ENCODE peak calls at places on chromosome 9, in five cellular contexts. One of them, this sample, is unnamed. For H3K4me1, the result is how much of the 10 kb centered on the place peaks cover.

GRCh38 chr9:4689687-4690104 is 10.3 kb downstream of the CDC37L1 start:
- DNase-seq in stomach: no peak
- DNase-seq in A549: no peak
- DNase-seq in ovary: no peak
- DNase-seq in tibial nerve: no peak
- DNase-seq in this sample: no peak

GRCh38 chr9:34484678-34485077 is 26.1 kb downstream of the DNAI1 start:
- DNase-seq in stomach: no peak
- DNase-seq in A549: no peak
- DNase-seq in tibial nerve: no peak
- DNase-seq in ovary: no peak
- DNase-seq in this sample: no peak

GRCh38 chr9:4508907-4509589 is 18.8 kb downstream of the SLC1A1 start:
- DNase-seq in tibial nerve: no peak
- DNase-seq in stomach: no peak
- DNase-seq in ovary: no peak
- DNase-seq in A549: no peak
- DNase-seq in this sample: no peak

GRCh38 chr9:116002624-116003023 is 151.0 kb upstream of the PAPPA start:
- DNase-seq in ovary: no peak
- DNase-seq in tibial nerve: no peak
- DNase-seq in A549: no peak
- DNase-seq in stomach: no peak
- DNase-seq in this sample: no peak

GRCh38 chr9:131735238-131736181 is 4.4 kb downstream of the RAPGEF1 start:
- DNase-seq in A549: peak
- DNase-seq in stomach: peak
- DNase-seq in ovary: no peak
- DNase-seq in tibial nerve: no peak
- DNase-seq in this sample: no peak

GRCh38 chr9:124411514-124412227 is 3.6 kb downstream of the PSMB7 start:
- DNase-seq in tibial nerve: no peak
- DNase-seq in A549: no peak
- DNase-seq in stomach: no peak
- DNase-seq in ovary: no peak
- DNase-seq in this sample: no peak

GRCh38 chr9:19162026-19162366 is 34.7 kb upstream of the PLIN2 start:
- DNase-seq in A549: no peak
- DNase-seq in ovary: no peak
- DNase-seq in stomach: no peak
- DNase-seq in tibial nerve: no peak
- DNase-seq in this sample: no peak

GRCh38 chr9:110364451-110364850 is 26.8 kb upstream of the TXNDC8 start:
- DNase-seq in tibial nerve: no peak
- DNase-seq in ovary: no peak
- DNase-seq in stomach: no peak
- DNase-seq in A549: no peak
- DNase-seq in this sample: no peak

GRCh38 chr9:8337834-8338233 is 538.3 kb upstream of the DMAC1 start:
- DNase-seq in stomach: no peak
- DNase-seq in A549: no peak
- DNase-seq in ovary: no peak
- DNase-seq in tibial nerve: no peak
- DNase-seq in this sample: no peak

GRCh38 chr9:73995836-73996235 is 501.3 kb upstream of the RORB start:
- DNase-seq in ovary: no peak
- DNase-seq in stomach: no peak
- DNase-seq in tibial nerve: no peak
- DNase-seq in A549: no peak
- DNase-seq in this sample: no peak

GRCh38 chr9:4324513-4324912 is 24.6 kb upstream of the GLIS3 start:
- DNase-seq in ovary: no peak
- DNase-seq in stomach: no peak
- DNase-seq in A549: no peak
- DNase-seq in tibial nerve: no peak
- DNase-seq in this sample: no peak

GRCh38 chr9:15354713-15355112 is 47.7 kb upstream of the TTC39B start:
- DNase-seq in A549: no peak
- DNase-seq in ovary: no peak
- DNase-seq in tibial nerve: no peak
- DNase-seq in stomach: no peak
- DNase-seq in this sample: no peak

GRCh38 chr9:133460405-133461175 is 812 bp downstream of the CACFD1 start:
- DNase-seq in ovary: no peak
- DNase-seq in tibial nerve: peak
- DNase-seq in stomach: peak
- DNase-seq in A549: peak
- DNase-seq in this sample: peak

GRCh38 chr9:129900263-129901041 is 65.2 kb downstream of the USP20 start:
- DNase-seq in tibial nerve: no peak
- DNase-seq in stomach: no peak
- DNase-seq in ovary: no peak
- DNase-seq in A549: no peak
- DNase-seq in this sample: no peak

GRCh38 chr9:87157366-87158031 is 210.2 kb upstream of the GAS1 start:
- DNase-seq in A549: no peak
- DNase-seq in tibial nerve: no peak
- DNase-seq in stomach: no peak
- DNase-seq in ovary: no peak
- DNase-seq in this sample: no peak

GRCh38 chr9:109908459-109909390 is 128.7 kb downstream of the PALM2AKAP2 start:
- DNase-seq in ovary: no peak
- DNase-seq in tibial nerve: no peak
- DNase-seq in A549: no peak
- DNase-seq in stomach: no peak
- DNase-seq in this sample: no peak

GRCh38 chr9:33190021-33190420 is 22.9 kb upstream of the B4GALT1 start:
- DNase-seq in stomach: no peak
- DNase-seq in ovary: no peak
- DNase-seq in tibial nerve: no peak
- DNase-seq in A549: no peak
- DNase-seq in this sample: no peak

GRCh38 chr9:76913467-76913866 is 7.6 kb upstream of the PRUNE2 start:
- DNase-seq in ovary: no peak
- DNase-seq in A549: no peak
- DNase-seq in tibial nerve: no peak
- DNase-seq in stomach: no peak
- DNase-seq in this sample: no peak

GRCh38 chr9:79896390-79896789 is 324.6 kb downstream of the TLE4 start:
- DNase-seq in tibial nerve: no peak
- DNase-seq in ovary: no peak
- DNase-seq in stomach: no peak
- DNase-seq in A549: no peak
- DNase-seq in this sample: no peak

GRCh38 chr9:74570879-74571512 is 73.9 kb downstream of the RORB start:
- DNase-seq in ovary: no peak
- DNase-seq in stomach: no peak
- DNase-seq in tibial nerve: peak
- DNase-seq in A549: peak
- DNase-seq in this sample: no peak

GRCh38 chr9:89435315-89435823 is 62.5 kb downstream of the SEMA4D start:
- DNase-seq in A549: no peak
- DNase-seq in ovary: no peak
- DNase-seq in tibial nerve: no peak
- DNase-seq in stomach: peak
- DNase-seq in this sample: no peak

GRCh38 chr9:27367922-27368316 is 71.0 kb upstream of the EQTN start:
- DNase-seq in tibial nerve: peak
- DNase-seq in A549: no peak
- DNase-seq in ovary: no peak
- DNase-seq in stomach: no peak
- DNase-seq in this sample: no peak

GRCh38 chr9:137694962-137695875 is 76.4 kb downstream of the EHMT1 start:
- DNase-seq in A549: peak
- DNase-seq in tibial nerve: no peak
- DNase-seq in stomach: peak
- DNase-seq in ovary: no peak
- DNase-seq in this sample: no peak

GRCh38 chr9:22053178-22053577 is 44.1 kb upstream of the CDKN2B start:
- DNase-seq in stomach: no peak
- DNase-seq in ovary: no peak
- DNase-seq in tibial nerve: no peak
- DNase-seq in A549: no peak
- DNase-seq in this sample: no peak

GRCh38 chr9:22056402-22056801 is 47.3 kb upstream of the CDKN2B start:
- DNase-seq in ovary: no peak
- DNase-seq in tibial nerve: no peak
- DNase-seq in A549: no peak
- DNase-seq in stomach: no peak
- DNase-seq in this sample: no peak

GRCh38 chr9:22054529-22054928 is 45.4 kb upstream of the CDKN2B start:
- DNase-seq in stomach: no peak
- DNase-seq in A549: no peak
- DNase-seq in ovary: no peak
- DNase-seq in tibial nerve: no peak
- DNase-seq in this sample: no peak

GRCh38 chr9:22054076-22054475 is 45.0 kb upstream of the CDKN2B start:
- DNase-seq in A549: no peak
- DNase-seq in stomach: no peak
- DNase-seq in ovary: no peak
- DNase-seq in tibial nerve: no peak
- DNase-seq in this sample: no peak

GRCh38 chr9:22055090-22055489 is 46.0 kb upstream of the CDKN2B start:
- DNase-seq in stomach: no peak
- DNase-seq in tibial nerve: no peak
- DNase-seq in ovary: no peak
- DNase-seq in A549: no peak
- DNase-seq in this sample: no peak
- H3K4me1 ChIP-seq in stomach: under half
- H3K4me1 ChIP-seq in tibial nerve: under half
- H3K4me1 ChIP-seq in ovary: under half
- H3K4me1 ChIP-seq in A549: under half
- H3K4me1 ChIP-seq in this sample: under half

GRCh38 chr9:136587944-136588662 is 42.3 kb upstream of the NOTCH1 start:
- DNase-seq in stomach: no peak
- DNase-seq in A549: no peak
- DNase-seq in tibial nerve: no peak
- DNase-seq in ovary: no peak
- DNase-seq in this sample: no peak
- TF ChIP-seq EP300 in stomach: no peak
- TF ChIP-seq EP300 in A549: no peak
- TF ChIP-seq EP300 in tibial nerve: no peak
- TF ChIP-seq EP300 in ovary: no peak
- TF ChIP-seq EP300 in this sample: no peak

GRCh38 chr9:127980056-127980705 is 608 bp downstream of the EEIG1 start:
- DNase-seq in stomach: peak
- DNase-seq in ovary: peak
- DNase-seq in A549: no peak
- DNase-seq in tibial nerve: no peak
- DNase-seq in this sample: peak

GRCh38 chr9:127980706-127981558 is at the start of gene EEIG1:
- DNase-seq in stomach: peak
- DNase-seq in ovary: peak
- DNase-seq in A549: peak
- DNase-seq in tibial nerve: peak
- DNase-seq in this sample: peak

GRCh38 chr9:127977877-127978647 is 2.7 kb downstream of the EEIG1 start:
- DNase-seq in A549: peak
- DNase-seq in ovary: peak
- DNase-seq in tibial nerve: peak
- DNase-seq in stomach: peak
- DNase-seq in this sample: peak

GRCh38 chr9:127979015-127979332 is 1.8 kb downstream of the EEIG1 start:
- DNase-seq in A549: no peak
- DNase-seq in tibial nerve: no peak
- DNase-seq in ovary: no peak
- DNase-seq in stomach: no peak
- DNase-seq in this sample: no peak

GRCh38 chr9:127979333-127980055 is 1.3 kb downstream of the EEIG1 start:
- DNase-seq in A549: no peak
- DNase-seq in ovary: peak
- DNase-seq in tibial nerve: no peak
- DNase-seq in stomach: peak
- DNase-seq in this sample: peak
- H3K4me1 ChIP-seq in A549: half or more
- H3K4me1 ChIP-seq in ovary: under half
- H3K4me1 ChIP-seq in tibial nerve: half or more
- H3K4me1 ChIP-seq in stomach: half or more
- H3K4me1 ChIP-seq in this sample: half or more

GRCh38 chr9:101999441-101999840 is 261.0 kb upstream of the GRIN3A start:
- DNase-seq in A549: no peak
- DNase-seq in tibial nerve: no peak
- DNase-seq in stomach: no peak
- DNase-seq in ovary: no peak
- DNase-seq in this sample: no peak

GRCh38 chr9:101991926-101992325 is 253.5 kb upstream of the GRIN3A start:
- DNase-seq in ovary: no peak
- DNase-seq in A549: no peak
- DNase-seq in tibial nerve: no peak
- DNase-seq in stomach: no peak
- DNase-seq in this sample: no peak

DNA sequence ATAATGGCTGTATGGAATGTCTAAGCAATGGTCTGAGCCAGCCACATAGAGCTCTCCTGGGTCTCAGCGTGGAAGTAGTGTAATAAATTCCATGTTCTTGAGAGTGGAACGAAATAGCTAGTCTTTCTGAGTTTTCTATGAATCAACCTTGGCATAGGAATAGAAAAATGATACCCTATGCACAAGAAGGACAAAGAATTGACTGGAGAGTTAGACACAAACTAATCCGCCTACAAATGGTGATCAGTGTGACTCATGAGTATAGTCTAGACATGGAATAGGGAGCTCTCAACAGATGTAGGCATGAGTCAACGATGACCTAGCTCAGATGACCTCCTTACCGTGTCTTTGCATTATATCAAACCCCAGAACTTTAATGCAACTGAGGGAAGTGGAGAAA is 256.8 kb upstream of the GRIN3A start:
- DNase-seq in A549: peak
- DNase-seq in stomach: no peak
- DNase-seq in tibial nerve: no peak
- DNase-seq in ovary: no peak
- DNase-seq in this sample: no peak
- TF ChIP-seq EP300 in A549: no peak
- TF ChIP-seq EP300 in stomach: no peak
- TF ChIP-seq EP300 in tibial nerve: no peak
- TF ChIP-seq EP300 in ovary: no peak
- TF ChIP-seq EP300 in this sample: no peak

This sample was measured in sigmoid colon.